ENCODE peak calls at places on chromosomes 16 and 17, in nine cellular contexts. V, Y, T, F, W, P, D, U and G are unnamed samples.
A peak's percentile ranks its signal among the peaks of the same experiment; 100 is the strongest.

GRCh38 chr16:22219389-22220075 is 13.5 kb downstream of the EEF2K start:
- DNase-seq in V (no peak), U (no peak), F (no peak), D (no peak), T (no peak), P (no peak), Y (no peak), W (no peak), G (no peak)

GRCh38 chr17:62705116-62705515 is 77.6 kb downstream of the MRC2 start:
- DNase-seq in V (no peak), P (no peak), W (no peak), U (no peak), F (no peak), Y (peak; percentile 29), D (no peak), T (no peak), G (peak; percentile 43)

GRCh38 chr16:53913082-53913870 is 209.3 kb downstream of the FTO start:
- DNase-seq in Y (no peak), D (no peak), V (peak; percentile 93), F (no peak), W (peak; percentile 8), T (no peak), P (no peak), U (peak; percentile 71), G (no peak)

GRCh38 chr17:47955497-47956461 is 1.9 kb downstream of the PRR15L start:
- DNase-seq in Y (no peak), F (no peak), W (peak; percentile 96), D (no peak), V (no peak), U (no peak), P (peak; percentile 91), T (no peak), G (no peak)

GRCh38 chr16:4678596-4678995 is 14.8 kb upstream of the NUDT16L1 start:
- DNase-seq in V (no peak), W (no peak), U (no peak), Y (no peak), D (no peak), P (no peak), T (no peak), F (no peak), G (no peak)

GRCh38 chr17:31692632-31693031 is 166.4 kb downstream of the COPRS start:
- DNase-seq in V (no peak), W (no peak), D (no peak), U (no peak), F (no peak), Y (no peak), P (no peak), T (no peak), G (no peak)

GRCh38 chr17:28807925-28808641 is 34.5 kb downstream of the FAM222B start:
- DNase-seq in D (no peak), V (peak; percentile 93), T (no peak), P (peak; percentile 30), W (peak; percentile 30), F (peak; percentile 46), Y (no peak), U (peak; percentile 51), G (no peak)

GRCh38 chr16:16071631-16072244 is 122.3 kb downstream of the ABCC1 start:
- DNase-seq in Y (no peak), P (peak; percentile 69), T (peak; percentile 50), V (peak; percentile 67), F (peak; percentile 81), D (peak; percentile 40), W (peak; percentile 90), U (no peak), G (no peak)

GRCh38 chr17:57215317-57215716 is 41.0 kb upstream of the MSI2 start:
- DNase-seq in D (no peak), W (no peak), Y (peak; percentile 85), U (no peak), V (peak; percentile 36), P (no peak), T (no peak), F (no peak), G (no peak)

GRCh38 chr17:4806770-4807533 is at the start of gene PLD2:
- DNase-seq in Y (peak; percentile 82), P (peak; percentile 85), W (peak; percentile 94), T (peak; percentile 89), D (peak; percentile 90), F (peak; percentile 79), V (peak; percentile 69), U (peak; percentile 95), G (peak; percentile 82)

GRCh38 chr17:78716814-78717393 is 65.2 kb downstream of the CYTH1 start:
- DNase-seq in D (peak; percentile 76), T (peak; percentile 73), V (peak; percentile 45), Y (no peak), U (no peak), P (peak; percentile 88), F (peak; percentile 53), W (peak; percentile 96), G (no peak)

GRCh38 chr17:13362341-13363122 is 239.2 kb downstream of the HS3ST3A1 start:
- DNase-seq in W (no peak), D (no peak), P (no peak), Y (no peak), U (no peak), F (peak; percentile 42), T (no peak), V (peak; percentile 54), G (no peak)

GRCh38 chr16:48117217-48118105 is 38.3 kb downstream of the ABCC12 start:
- DNase-seq in V (peak; percentile 47), U (peak; percentile 94), F (peak; percentile 68), Y (no peak), W (peak; percentile 52), T (peak; percentile 53), D (peak; percentile 26), P (peak; percentile 37), G (peak; percentile 64)

DNA sequence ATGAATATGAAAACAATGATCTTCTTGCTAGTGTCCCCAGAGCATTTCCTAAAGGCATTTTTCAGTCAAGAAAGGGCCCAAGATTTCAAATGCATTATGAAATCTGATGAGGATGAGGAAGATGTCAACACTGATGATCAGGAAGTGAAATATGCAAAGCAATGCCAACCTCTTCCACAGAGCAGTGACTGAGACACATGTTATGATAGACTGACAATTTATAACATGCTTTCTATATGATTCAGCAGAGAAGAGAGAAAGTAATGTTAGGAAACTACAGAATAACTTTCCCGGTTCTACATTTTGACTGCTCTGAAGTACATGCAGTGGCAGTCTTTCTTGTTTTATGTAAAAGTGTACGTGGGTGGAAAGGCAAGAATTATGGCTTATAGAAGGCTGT is 859.1 kb upstream of the GOT2 start:
- DNase-seq in T (no peak), V (peak; percentile 69), W (no peak), F (no peak), Y (no peak), P (no peak), D (no peak), U (no peak), G (no peak)
- H3K4me3 ChIP-seq in T (no peak overlapping the region), V (no peak overlapping the region), W (no peak overlapping the region), F (no peak overlapping the region), Y (no peak overlapping the region), P (no peak overlapping the region), D (no peak overlapping the region), U (no peak overlapping the region), G (no peak overlapping the region)

GRCh38 chr17:76545918-76546555 is 6.2 kb downstream of the PRCD start:
- DNase-seq in F (no peak), U (no peak), V (no peak), D (peak; percentile 14), W (no peak), Y (no peak), P (no peak), T (no peak), G (no peak)

GRCh38 chr17:76546556-76547182 is 6.8 kb downstream of the PRCD start:
- DNase-seq in P (no peak), D (no peak), T (no peak), U (no peak), F (no peak), V (peak; percentile 96), W (peak; percentile 54), Y (peak; percentile 70), G (no peak)

GRCh38 chr17:76547642-76548202 is 7.9 kb downstream of the PRCD start:
- DNase-seq in V (no peak), W (no peak), P (no peak), D (no peak), U (no peak), F (no peak), Y (no peak), T (no peak), G (no peak)

GRCh38 chr17:76548378-76549214 is 8.8 kb downstream of the PRCD start:
- DNase-seq in W (no peak), V (no peak), Y (no peak), D (no peak), P (no peak), F (no peak), T (no peak), U (no peak), G (no peak)

DNA sequence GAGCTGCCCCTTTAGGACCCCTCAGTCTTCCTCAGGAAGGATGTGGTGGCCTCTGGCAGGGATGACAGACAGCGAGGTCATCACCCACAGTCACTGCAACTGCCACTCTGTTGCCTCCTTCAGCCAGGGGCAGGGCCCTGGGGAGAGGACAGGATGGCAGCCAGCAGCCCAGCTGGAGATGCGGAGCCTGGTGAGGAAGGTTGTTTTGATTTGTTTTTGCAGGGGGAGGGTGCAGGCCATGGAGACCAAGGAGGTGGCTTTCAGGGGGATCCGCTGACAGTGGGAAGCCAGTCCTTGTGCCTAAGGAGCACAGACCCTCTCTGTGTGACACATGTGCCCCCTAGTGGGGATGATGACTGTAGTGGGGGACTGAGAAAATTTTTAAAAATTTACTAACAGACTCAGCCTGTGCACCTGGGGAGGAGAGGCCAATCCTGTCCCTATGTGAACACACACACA is 7.4 kb downstream of the PRCD start:
- DNase-seq in U (peak; percentile 91), W (peak; percentile 54), P (no peak), T (no peak), F (peak; percentile 89), Y (peak; percentile 73), V (peak; percentile 88), D (peak; percentile 47), G (peak; percentile 28)
- H3K27ac ChIP-seq in U (no peak overlapping the region), W (peak overlapping the region; percentile 66), P (peak overlapping the region; percentile 52), T (peak overlapping the region; percentile 55), F (no peak overlapping the region), Y (peak overlapping the region; percentile 88), V (peak overlapping the region; percentile 88), D (peak overlapping the region; percentile 94), G (no peak overlapping the region)

GRCh38 chr16:59783191-59783590 is 1049.1 kb upstream of the GOT2 start:
- DNase-seq in V (peak; percentile 1), W (no peak), F (peak; percentile 2), P (no peak), T (no peak), Y (no peak), D (no peak), U (no peak), G (no peak)
- H3K9me3 ChIP-seq in V (no peaks in the 10 kb centered on the region), W (no peaks in the 10 kb centered on the region), F (peaks cover 7% of the 10 kb centered on the region), P (no peaks in the 10 kb centered on the region), T (peaks cover 27% of the 10 kb centered on the region), Y (no peaks in the 10 kb centered on the region), D (peaks cover 46% of the 10 kb centered on the region), U (peaks cover 19% of the 10 kb centered on the region), G (no peaks in the 10 kb centered on the region)

DNA sequence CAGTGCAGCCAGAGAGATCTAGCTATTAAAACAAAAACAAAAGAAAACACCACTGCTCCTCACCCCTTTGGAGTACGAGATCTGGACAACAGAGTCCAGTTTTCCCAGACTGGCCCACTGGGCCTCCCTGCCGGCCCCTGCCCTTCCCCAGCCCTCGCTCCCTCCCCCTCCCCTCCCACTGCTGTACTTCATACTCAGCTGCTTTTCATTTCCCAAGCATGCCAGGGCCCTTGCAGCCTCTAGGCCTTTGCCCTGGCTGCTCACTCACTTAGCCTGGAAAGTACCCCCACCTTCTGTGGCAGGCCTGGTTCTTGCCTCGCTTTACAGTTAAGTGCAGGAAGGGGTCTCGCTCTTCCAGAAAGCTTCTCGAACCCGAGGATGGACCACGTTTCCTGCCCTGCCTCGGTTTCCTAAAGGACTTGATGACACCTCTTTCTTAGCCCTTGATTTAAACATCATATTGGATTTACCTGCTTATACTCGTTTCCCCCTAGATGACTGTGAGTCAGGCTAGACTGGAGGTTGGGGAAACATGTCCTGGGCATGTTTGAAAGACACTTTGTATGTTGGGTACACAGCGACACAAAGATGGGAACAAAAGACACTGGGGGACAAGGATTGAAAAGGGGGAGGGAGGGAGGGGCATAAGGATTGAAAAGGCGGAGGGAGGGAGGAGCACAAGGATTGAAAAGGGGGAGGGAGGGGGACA is 30.1 kb downstream of the SDK2 start:
- DNase-seq in W (no peak), F (peak; percentile 87), P (no peak), U (no peak), Y (no peak), V (no peak), D (no peak), T (no peak), G (no peak)
- H3K4me3 ChIP-seq in W (no peak overlapping the region), F (peak overlapping the region; percentile 26), P (no peak overlapping the region), U (no peak overlapping the region), Y (no peak overlapping the region), V (no peak overlapping the region), D (no peak overlapping the region), T (no peak overlapping the region), G (no peak overlapping the region)